ENCODE peak calls at places on chromosomes 1 and 21, in six cellular contexts. V is endothelial cell of umbilical vein, U is fibroblast of lung, W is HCT116, B is SK-N-SH, F is IMR-90. L is an unnamed sample.

GRCh38 chr1:61050541-61051454 is 31.6 kb upstream of the NFIA start:
- DNase-seq in F (no peak), U (no peak), B (peak; percentile 86), V (peak; percentile 40), W (no peak), L (peak; percentile 45)

GRCh38 chr1:2208309-2209239 is 14.0 kb upstream of the FAAP20 start:
- DNase-seq in F (peak; percentile 88), U (peak; percentile 92), B (no peak), V (peak; percentile 76), W (no peak), L (no peak)

GRCh38 chr1:11151134-11151533 is 38.0 kb upstream of the ANGPTL7 start:
- DNase-seq in F (no peak), U (no peak), B (no peak), V (no peak), W (no peak), L (no peak)

GRCh38 chr1:10796029-10796944 is at the start of gene CASZ1:
- DNase-seq in B (peak; percentile 99), V (peak; percentile 83), F (peak; percentile 86), W (peak; percentile 87), U (peak; percentile 91), L (peak; percentile 89)

GRCh38 chr1:166184897-166185296 is 18.1 kb upstream of the FAM78B start:
- DNase-seq in B (no peak), U (peak; percentile 98), F (no peak), W (no peak), V (no peak), L (no peak)

GRCh38 chr1:173210273-173210672 is 3.1 kb upstream of the TNFSF4 start:
- DNase-seq in V (no peak), F (no peak), U (no peak), B (no peak), W (no peak), L (no peak)

GRCh38 chr1:54453089-54453488 is 46.9 kb upstream of the SSBP3 start:
- DNase-seq in U (no peak), F (no peak), W (no peak), V (no peak), B (no peak), L (no peak)

GRCh38 chr21:29145354-29145782 is 14.9 kb downstream of the MAP3K7CL start:
- DNase-seq in V (peak; percentile 96), U (peak; percentile 93), W (no peak), B (no peak), F (peak; percentile 95), L (no peak)

GRCh38 chr1:10633416-10633815 is 158.7 kb downstream of the PEX14 start:
- DNase-seq in V (no peak), B (no peak), F (no peak), U (no peak), W (no peak), L (no peak)

GRCh38 chr1:119469741-119470140 is 37.3 kb upstream of the HSD3B1 start:
- DNase-seq in V (no peak), W (no peak), F (no peak), U (no peak), B (no peak), L (no peak)

GRCh38 chr21:37220981-37221664 is 46.0 kb downstream of the VPS26C start:
- DNase-seq in V (peak; percentile 93), F (peak; percentile 87), W (peak; percentile 42), U (peak; percentile 87), B (peak; percentile 94), L (peak; percentile 89)

GRCh38 chr21:26070822-26071425 is 99.6 kb downstream of the APP start:
- DNase-seq in U (peak; percentile 55), W (no peak), V (peak; percentile 68), B (peak; percentile 28), F (peak; percentile 45), L (no peak)

GRCh38 chr1:29166291-29166878 is 15.3 kb downstream of the SRSF4 start:
- DNase-seq in F (no peak), V (no peak), U (no peak), W (no peak), B (no peak), L (peak; percentile 54)

GRCh38 chr1:169515641-169516040 is 29.9 kb upstream of the SLC19A2 start:
- DNase-seq in B (no peak), V (no peak), F (no peak), W (no peak), U (no peak), L (no peak)

GRCh38 chr1:223291796-223292195 is 72.2 kb downstream of the SUSD4 start:
- DNase-seq in B (no peak), W (no peak), F (no peak), U (no peak), V (no peak), L (no peak)

DNA sequence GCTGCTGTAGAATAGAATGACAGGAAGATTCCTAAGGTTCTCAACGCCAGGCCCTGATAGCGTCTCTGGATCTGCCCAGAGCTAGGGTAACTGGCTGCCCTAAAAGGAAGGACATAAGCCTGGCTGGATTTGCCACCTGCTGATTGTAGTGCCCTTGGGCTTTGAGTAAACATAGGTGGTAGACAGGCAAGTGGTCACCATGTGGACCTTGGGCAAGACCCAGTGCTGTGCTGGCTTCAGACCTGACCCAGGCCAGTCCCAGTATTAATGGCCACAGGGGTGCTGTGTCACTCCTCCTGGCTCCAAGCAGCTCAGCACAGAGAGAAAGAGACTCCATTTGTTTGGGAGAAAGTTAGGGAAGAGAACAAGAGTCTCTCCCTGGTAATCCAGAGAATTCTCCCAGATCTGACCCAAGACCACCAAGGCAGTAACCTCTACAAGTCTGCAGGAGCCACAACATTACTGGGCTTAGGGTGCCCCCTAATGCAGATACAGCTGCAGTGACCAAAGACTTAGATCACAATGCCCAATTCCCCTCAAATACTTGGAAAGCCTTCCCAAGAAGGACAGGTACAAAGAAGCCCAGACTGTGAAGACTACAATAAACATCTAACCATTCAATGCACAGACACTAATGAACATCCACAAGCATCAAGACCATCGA is 44.5 kb downstream of the PHTF1 start:
- DNase-seq in U (no peak), V (no peak), W (no peak), F (no peak), B (no peak), L (no peak)
- TF ChIP-seq CTCF in U (no peak), V (no peak), W (no peak), F (peak; percentile 6), B (no peak), L (peak; percentile 48)

GRCh38 chr1:17874231-17874630 is 119.1 kb downstream of the ACTL8 start:
- DNase-seq in F (peak; percentile 94), B (no peak), U (peak; percentile 96), V (no peak), W (no peak), L (no peak)

GRCh38 chr1:17873007-17873675 is 118.0 kb downstream of the ACTL8 start:
- DNase-seq in W (no peak), U (no peak), F (no peak), B (no peak), V (no peak), L (no peak)

GRCh38 chr1:17875882-17876280 is 120.7 kb downstream of the ACTL8 start:
- DNase-seq in V (no peak), B (no peak), W (no peak), F (peak; percentile 63), U (peak; percentile 83), L (no peak)

GRCh38 chr1:17875171-17875881 is 120.2 kb downstream of the ACTL8 start:
- DNase-seq in W (no peak), F (peak; percentile 83), V (no peak), B (no peak), U (peak; percentile 73), L (no peak)

GRCh38 chr1:17874665-17875064 is 119.5 kb downstream of the ACTL8 start:
- DNase-seq in B (no peak), F (peak; percentile 90), W (no peak), V (no peak), U (peak; percentile 97), L (no peak)
- H3K9ac ChIP-seq in B (peak overlapping the region; percentile 34), F (peak overlapping the region; percentile 73), W (no peak overlapping the region), V (no peak overlapping the region), U (peak overlapping the region; percentile 60), L (no peak overlapping the region)

DNA sequence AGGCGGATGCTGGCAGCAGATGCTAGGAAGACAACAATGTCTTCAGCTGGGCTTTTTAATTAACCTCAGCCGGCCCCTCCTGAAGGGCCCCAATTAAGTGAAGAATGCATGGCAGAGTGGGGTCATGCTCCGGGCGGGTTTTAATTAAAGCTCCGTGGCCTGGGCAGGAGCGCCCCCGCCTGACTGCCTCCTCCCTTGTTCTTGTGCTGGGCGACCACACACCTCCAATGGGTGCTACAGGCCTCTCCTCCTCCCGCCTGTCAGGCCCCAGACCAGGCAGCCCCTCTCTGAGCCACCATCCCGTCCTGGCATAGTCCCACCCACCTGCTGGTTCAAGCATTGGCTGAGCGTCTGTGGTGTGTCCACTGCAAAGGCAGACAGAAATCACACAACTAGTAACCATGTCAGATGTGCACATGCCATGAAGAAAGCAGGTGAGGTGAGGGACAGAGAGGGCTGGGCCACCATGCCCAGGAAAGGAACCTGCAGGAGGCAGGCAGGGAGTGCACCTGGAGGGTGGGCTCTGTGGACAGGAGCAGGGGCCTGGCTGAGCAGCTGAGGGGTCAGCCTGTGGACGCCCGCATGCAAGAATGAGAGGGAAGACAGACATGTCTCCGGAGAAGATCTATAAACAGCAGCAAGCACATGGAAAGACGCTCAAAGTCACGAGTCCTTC is 8.5 kb upstream of the ARF1 start:
- DNase-seq in U (no peak), W (no peak), F (no peak), V (no peak), B (peak; percentile 62), L (peak; percentile 54)
- TF ChIP-seq CTCF in U (peak; percentile 13), W (no peak), F (peak; percentile 19), V (no peak), B (peak; percentile 9), L (peak; percentile 49)

DNA sequence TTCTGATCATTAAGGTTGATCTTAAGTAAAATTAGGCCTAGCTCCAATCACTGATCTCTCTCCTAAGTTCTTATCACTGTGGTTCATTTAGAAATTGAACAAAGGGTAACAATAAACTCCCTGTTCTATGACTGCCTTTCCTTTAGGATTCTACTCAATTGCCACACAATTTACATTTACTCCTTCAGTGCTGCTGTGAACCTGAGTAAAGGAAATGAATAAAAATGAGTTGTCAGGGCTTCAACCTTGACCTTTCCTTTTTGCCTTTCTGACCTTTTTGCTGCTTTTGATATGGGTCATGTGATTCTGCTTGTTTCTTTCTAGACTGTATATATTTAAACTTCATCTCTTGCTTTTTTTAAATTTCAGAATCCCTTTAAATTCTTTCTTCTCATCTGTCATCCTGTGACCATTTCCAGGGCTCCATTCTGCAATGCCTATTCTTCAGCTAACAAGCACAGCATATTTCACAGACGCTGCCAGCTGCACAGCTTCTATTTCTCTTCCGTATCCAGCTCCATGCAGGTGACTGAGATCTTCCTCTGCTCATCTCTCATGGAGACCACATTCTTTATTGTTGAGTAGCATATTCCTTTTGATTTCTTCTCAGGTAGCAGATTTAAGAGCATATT is 3.2 kb downstream of the LRRC8B start:
- DNase-seq in U (no peak), V (peak; percentile 6), B (no peak), F (no peak), W (no peak), L (no peak)
- H3K9ac ChIP-seq in U (no peak overlapping the region), V (no peak overlapping the region), B (no peak overlapping the region), F (no peak overlapping the region), W (no peak overlapping the region), L (no peak overlapping the region)

DNA sequence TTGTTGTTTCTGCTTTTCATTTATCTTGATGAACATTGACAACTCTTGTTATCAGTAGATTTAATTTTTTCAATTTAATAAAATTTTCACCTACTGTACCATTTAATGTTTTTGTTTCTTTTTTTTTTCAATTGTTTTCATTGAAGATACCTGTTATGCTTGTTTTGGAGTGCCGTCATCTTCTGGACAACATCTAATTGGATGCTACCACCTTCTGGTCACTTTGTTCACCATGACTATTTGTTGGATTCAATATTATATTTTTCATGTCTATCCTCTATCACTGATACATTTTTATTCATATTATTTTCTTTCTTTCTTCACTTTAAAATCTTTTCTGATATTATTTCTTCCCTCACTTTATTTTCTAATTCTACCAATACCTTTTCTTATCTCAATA is 14.0 kb downstream of the KRTAP21-2 start:
- DNase-seq in B (no peak), U (no peak), V (no peak), W (no peak), F (no peak), L (no peak)
- TF ChIP-seq CTCF in B (peak; percentile 53), U (no peak), V (no peak), W (no peak), F (no peak), L (no peak)

L was measured in H9.